ENCODE peak calls at places on chromosome 11, in six cellular contexts. O is K562, P is activated gamma-delta T cell, X is HTR-8/SVneo, S is mesendoderm, V is T-helper 1 cell. B is an unnamed sample.

GRCh38 chr11:46342237-46342636 is 5.0 kb upstream of the DGKZ start:
- DNase-seq in O (no peak), P (no peak), X (no peak), S (peak), V (peak), B (no peak)

GRCh38 chr11:122917311-122917710 is 34.8 kb downstream of the JHY start:
- DNase-seq in O (no peak), P (no peak), X (no peak), S (no peak), V (no peak), B (no peak)

GRCh38 chr11:106789406-106789805 is 228.9 kb downstream of the GUCY1A2 start:
- DNase-seq in O (no peak), P (no peak), X (no peak), S (no peak), V (no peak), B (no peak)

GRCh38 chr11:587978-588380 is 11.7 kb downstream of the PHRF1 start:
- DNase-seq in O (peak), P (no peak), X (peak), S (peak), V (peak), B (peak)

GRCh38 chr11:130449246-130449990 is 973 bp downstream of the ADAMTS15 start:
- DNase-seq in O (no peak), P (no peak), X (no peak), S (no peak), V (no peak), B (no peak)

GRCh38 chr11:14114269-14114668 is 151.7 kb downstream of the SPON1 start:
- DNase-seq in O (no peak), P (no peak), X (no peak), S (no peak), V (no peak), B (peak)

GRCh38 chr11:12293486-12293885 is 83.9 kb upstream of the PARVA start:
- DNase-seq in O (no peak), P (no peak), X (no peak), S (no peak), V (no peak), B (no peak)

GRCh38 chr11:90856790-90857189 is 633.9 kb upstream of the CHORDC1 start:
- DNase-seq in O (no peak), P (no peak), X (no peak), S (no peak), V (no peak), B (no peak)

GRCh38 chr11:10418259-10418949 is 36.7 kb upstream of the AMPD3 start:
- DNase-seq in O (no peak), P (no peak), X (no peak), S (no peak), V (no peak), B (no peak)

GRCh38 chr11:123111465-123111864 is 49.5 kb upstream of the HSPA8 start:
- DNase-seq in O (peak), P (no peak), X (peak), S (peak), V (peak), B (no peak)